ENCODE peak calls at places on chromosomes 11 and 22, in six cellular contexts. One of them, this sample, is unnamed.

GRCh38 chr22:23146842-23147205 is 1.5 kb downstream of the RAB36 start:
- DNase-seq in A549: no peak
- DNase-seq in testis: no peak
- DNase-seq in HepG2: no peak
- DNase-seq in lower lobe of right lung: no peak
- DNase-seq in kidney: no peak
- DNase-seq in this sample: no peak

GRCh38 chr22:20436309-20437252 is 1.0 kb downstream of the SCARF2 start:
- DNase-seq in A549: no peak
- DNase-seq in testis: no peak
- DNase-seq in lower lobe of right lung: peak; percentile 50
- DNase-seq in HepG2: no peak
- DNase-seq in kidney: peak; percentile 84
- DNase-seq in this sample: no peak

GRCh38 chr11:27672836-27673464 is 27.3 kb downstream of the BDNF start:
- DNase-seq in HepG2: no peak
- DNase-seq in A549: no peak
- DNase-seq in testis: no peak
- DNase-seq in kidney: no peak
- DNase-seq in lower lobe of right lung: no peak
- DNase-seq in this sample: no peak

GRCh38 chr11:64298966-64299846 is 952 bp upstream of the CATSPERZ start:
- DNase-seq in lower lobe of right lung: peak; percentile 70
- DNase-seq in kidney: peak; percentile 85
- DNase-seq in HepG2: no peak
- DNase-seq in A549: no peak
- DNase-seq in testis: peak; percentile 79
- DNase-seq in this sample: no peak

GRCh38 chr11:106998126-106998525 is 20.1 kb downstream of the GUCY1A2 start:
- DNase-seq in testis: no peak
- DNase-seq in HepG2: no peak
- DNase-seq in kidney: no peak
- DNase-seq in A549: no peak
- DNase-seq in lower lobe of right lung: no peak
- DNase-seq in this sample: no peak

GRCh38 chr11:8833568-8834275 is 77.3 kb upstream of the AKIP1 start:
- DNase-seq in lower lobe of right lung: no peak
- DNase-seq in HepG2: no peak
- DNase-seq in kidney: no peak
- DNase-seq in testis: no peak
- DNase-seq in A549: no peak
- DNase-seq in this sample: no peak

GRCh38 chr11:58928082-58928574 is 11.2 kb upstream of the GLYATL1 start:
- DNase-seq in lower lobe of right lung: no peak
- DNase-seq in testis: no peak
- DNase-seq in A549: no peak
- DNase-seq in HepG2: no peak
- DNase-seq in kidney: no peak
- DNase-seq in this sample: no peak

GRCh38 chr11:122642472-122642922 is 13.0 kb upstream of the UBASH3B start:
- DNase-seq in HepG2: peak; percentile 94
- DNase-seq in testis: no peak
- DNase-seq in A549: peak; percentile 82
- DNase-seq in kidney: no peak
- DNase-seq in lower lobe of right lung: no peak
- DNase-seq in this sample: no peak

GRCh38 chr11:23233075-23233474 is 372.8 kb upstream of the CCDC179 start:
- DNase-seq in kidney: no peak
- DNase-seq in testis: no peak
- DNase-seq in A549: no peak
- DNase-seq in HepG2: no peak
- DNase-seq in lower lobe of right lung: no peak
- DNase-seq in this sample: no peak

GRCh38 chr11:63914896-63915681 is 1.9 kb downstream of the RCOR2 start:
- DNase-seq in kidney: no peak
- DNase-seq in lower lobe of right lung: no peak
- DNase-seq in testis: no peak
- DNase-seq in HepG2: no peak
- DNase-seq in A549: no peak
- DNase-seq in this sample: no peak

GRCh38 chr11:65853249-65853979 is 4.6 kb downstream of the CFL1 start:
- DNase-seq in HepG2: no peak
- DNase-seq in testis: no peak
- DNase-seq in A549: no peak
- DNase-seq in lower lobe of right lung: no peak
- DNase-seq in kidney: no peak
- DNase-seq in this sample: no peak

GRCh38 chr11:65851083-65851579 is 6.8 kb downstream of the CFL1 start:
- DNase-seq in lower lobe of right lung: no peak
- DNase-seq in HepG2: no peak
- DNase-seq in A549: no peak
- DNase-seq in testis: no peak
- DNase-seq in kidney: no peak
- DNase-seq in this sample: no peak

GRCh38 chr11:65851811-65852507 is 6.0 kb downstream of the CFL1 start:
- DNase-seq in testis: no peak
- DNase-seq in HepG2: no peak
- DNase-seq in lower lobe of right lung: no peak
- DNase-seq in kidney: no peak
- DNase-seq in A549: no peak
- DNase-seq in this sample: no peak

GRCh38 chr11:65854161-65854592 is 3.8 kb downstream of the CFL1 start:
- DNase-seq in kidney: no peak
- DNase-seq in lower lobe of right lung: no peak
- DNase-seq in testis: no peak
- DNase-seq in A549: no peak
- DNase-seq in HepG2: peak; percentile 67
- DNase-seq in this sample: no peak

GRCh38 chr11:65852508-65853248 is 5.3 kb downstream of the CFL1 start:
- DNase-seq in A549: no peak
- DNase-seq in lower lobe of right lung: no peak
- DNase-seq in kidney: peak; percentile 80
- DNase-seq in testis: no peak
- DNase-seq in HepG2: no peak
- DNase-seq in this sample: no peak
- H3K27ac ChIP-seq in A549: no peak overlapping the region
- H3K27ac ChIP-seq in lower lobe of right lung: no peak overlapping the region
- H3K27ac ChIP-seq in kidney: no peak overlapping the region
- H3K27ac ChIP-seq in testis: no peak overlapping the region
- H3K27ac ChIP-seq in HepG2: no peak overlapping the region
- H3K27ac ChIP-seq in this sample: no peak overlapping the region

DNA sequence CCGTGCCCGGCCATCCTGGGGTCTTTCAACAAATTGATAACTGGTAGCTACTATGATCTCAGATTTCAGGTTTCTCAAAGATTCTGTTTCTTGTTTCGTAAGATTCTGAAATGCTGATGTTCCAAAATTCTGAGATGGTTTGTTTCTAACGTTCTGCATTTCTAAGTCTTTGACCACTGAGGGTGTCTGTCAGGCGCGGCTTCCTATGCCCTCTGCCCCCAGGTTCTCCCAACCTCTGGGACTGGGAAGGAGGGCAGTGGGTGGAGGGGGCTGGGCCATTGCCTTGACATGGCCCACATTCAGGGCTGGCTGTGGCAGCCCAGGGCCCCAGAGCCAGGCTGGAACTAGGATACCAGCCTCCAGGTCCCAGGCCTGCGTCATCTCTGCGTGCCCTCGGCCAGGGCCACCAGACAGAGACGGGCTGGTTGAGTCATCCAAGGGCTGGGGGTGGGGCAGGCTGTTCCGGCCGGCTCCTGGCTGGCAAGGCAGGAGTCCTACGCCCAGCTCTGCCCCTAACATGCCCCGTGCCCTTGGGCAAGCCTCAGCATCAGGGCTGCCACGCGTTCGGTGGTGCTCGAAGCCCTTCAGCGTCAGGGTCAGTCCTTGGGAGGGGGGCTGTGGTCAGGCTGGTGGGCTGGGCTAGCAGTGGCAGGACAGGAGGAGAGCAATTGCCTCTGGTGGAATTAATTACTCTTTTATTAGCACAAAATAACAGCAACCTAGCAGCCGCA is 5.2 kb downstream of the TMEM134 start:
- DNase-seq in testis: peak; percentile 34
- DNase-seq in HepG2: peak; percentile 52
- DNase-seq in A549: peak; percentile 91
- DNase-seq in lower lobe of right lung: peak; percentile 88
- DNase-seq in kidney: peak; percentile 95
- DNase-seq in this sample: no peak
- H3K4me3 ChIP-seq in testis: peak overlapping the region; percentile 66
- H3K4me3 ChIP-seq in HepG2: peak overlapping the region; percentile 80
- H3K4me3 ChIP-seq in A549: peak overlapping the region; percentile 73
- H3K4me3 ChIP-seq in lower lobe of right lung: peak overlapping the region; percentile 67
- H3K4me3 ChIP-seq in kidney: no peak overlapping the region
- H3K4me3 ChIP-seq in this sample: peak overlapping the region; percentile 49

DNA sequence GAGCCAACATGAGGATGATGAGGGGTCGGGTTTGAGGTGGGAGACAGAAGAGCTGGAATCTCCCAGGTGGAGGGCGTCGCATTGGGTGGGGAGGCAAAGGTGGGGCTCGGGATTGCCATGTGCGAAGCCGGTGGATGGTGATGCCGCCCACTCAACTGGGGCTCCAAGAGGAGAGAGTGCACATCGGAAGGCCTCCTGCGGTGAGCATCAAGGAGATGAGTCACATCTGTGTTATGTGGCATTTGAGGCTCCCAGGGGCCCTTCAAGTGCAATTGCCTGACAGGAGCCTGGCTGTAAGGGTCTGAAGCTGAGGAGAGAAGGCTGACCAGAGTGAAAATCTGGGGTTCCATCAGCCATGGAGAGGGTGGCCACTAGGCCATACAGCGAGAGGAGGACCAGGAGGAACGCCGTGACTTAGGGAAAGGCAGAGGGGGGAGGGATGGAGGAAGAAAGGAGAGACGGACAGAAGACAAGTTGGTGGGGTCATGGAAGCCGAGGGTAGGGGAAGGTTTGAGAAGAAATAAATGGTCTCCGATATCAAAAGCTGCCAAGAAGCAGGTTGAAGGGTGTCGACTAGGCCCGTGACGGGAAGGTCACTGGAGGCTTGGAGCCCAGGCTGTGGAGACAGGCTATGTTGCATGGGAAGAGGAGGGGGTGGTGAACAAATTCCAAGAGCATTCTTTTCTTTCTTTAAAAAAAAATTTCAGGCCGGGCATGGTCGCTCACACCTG is 21.3 kb downstream of the RASD2 start:
- DNase-seq in lower lobe of right lung: no peak
- DNase-seq in kidney: no peak
- DNase-seq in HepG2: no peak
- DNase-seq in testis: no peak
- DNase-seq in A549: peak; percentile 66
- DNase-seq in this sample: no peak
- H3K27ac ChIP-seq in lower lobe of right lung: no peak overlapping the region
- H3K27ac ChIP-seq in kidney: no peak overlapping the region
- H3K27ac ChIP-seq in HepG2: no peak overlapping the region
- H3K27ac ChIP-seq in testis: no peak overlapping the region
- H3K27ac ChIP-seq in A549: peak overlapping the region; percentile 90
- H3K27ac ChIP-seq in this sample: no peak overlapping the region

DNA sequence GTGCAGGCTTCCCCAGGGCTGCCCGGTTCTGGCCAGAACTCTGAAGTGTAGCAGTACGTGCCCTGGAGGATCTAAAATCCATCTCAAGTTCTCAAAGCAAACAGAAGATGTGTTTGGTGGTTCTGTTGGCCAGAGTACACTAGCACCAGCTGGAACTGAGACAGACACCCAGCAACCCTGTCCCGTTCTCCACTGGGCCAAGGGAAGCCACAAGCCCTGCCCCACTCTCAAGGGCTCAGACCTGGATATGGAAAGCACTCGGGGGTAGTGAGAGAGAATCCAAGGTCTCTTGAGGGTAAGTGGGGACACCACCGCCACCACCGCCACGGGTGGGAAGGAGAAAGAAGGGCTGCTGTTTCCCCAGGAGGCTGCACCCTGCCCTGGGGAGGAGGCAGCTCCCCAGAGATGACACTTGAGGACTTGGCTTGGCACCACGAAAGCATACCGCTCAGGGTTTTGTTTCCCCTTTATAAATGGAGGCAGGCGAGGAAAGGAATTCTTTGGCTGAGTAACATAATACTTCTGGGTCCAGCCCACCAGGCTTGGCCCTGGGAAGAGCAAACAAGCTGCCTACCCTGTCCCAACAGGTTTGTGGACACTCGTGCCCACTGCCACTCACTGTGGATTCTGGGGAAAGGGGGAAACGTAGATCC is 56.1 kb upstream of the POU2AF1 start:
- DNase-seq in lower lobe of right lung: no peak
- DNase-seq in HepG2: no peak
- DNase-seq in testis: no peak
- DNase-seq in kidney: no peak
- DNase-seq in A549: no peak
- DNase-seq in this sample: no peak
- H3K4me3 ChIP-seq in lower lobe of right lung: no peak overlapping the region
- H3K4me3 ChIP-seq in HepG2: peak overlapping the region; percentile 19
- H3K4me3 ChIP-seq in testis: no peak overlapping the region
- H3K4me3 ChIP-seq in kidney: no peak overlapping the region
- H3K4me3 ChIP-seq in A549: no peak overlapping the region
- H3K4me3 ChIP-seq in this sample: no peak overlapping the region

GRCh38 chr11:12812849-12813248 is 138.6 kb downstream of the TEAD1 start:
- DNase-seq in HepG2: no peak
- DNase-seq in kidney: no peak
- DNase-seq in lower lobe of right lung: no peak
- DNase-seq in A549: no peak
- DNase-seq in testis: peak; percentile 67
- DNase-seq in this sample: no peak

GRCh38 chr11:12815150-12815523 is 140.9 kb downstream of the TEAD1 start:
- DNase-seq in lower lobe of right lung: no peak
- DNase-seq in testis: no peak
- DNase-seq in HepG2: no peak
- DNase-seq in kidney: no peak
- DNase-seq in A549: no peak
- DNase-seq in this sample: no peak

GRCh38 chr11:12811861-12812260 is 137.6 kb downstream of the TEAD1 start:
- DNase-seq in kidney: no peak
- DNase-seq in lower lobe of right lung: no peak
- DNase-seq in testis: no peak
- DNase-seq in A549: no peak
- DNase-seq in HepG2: no peak
- DNase-seq in this sample: no peak

GRCh38 chr11:12815931-12816494 is 141.8 kb downstream of the TEAD1 start:
- DNase-seq in kidney: no peak
- DNase-seq in testis: no peak
- DNase-seq in HepG2: no peak
- DNase-seq in lower lobe of right lung: no peak
- DNase-seq in A549: no peak
- DNase-seq in this sample: no peak

GRCh38 chr11:12813371-12814225 is 139.4 kb downstream of the TEAD1 start:
- DNase-seq in lower lobe of right lung: no peak
- DNase-seq in testis: peak; percentile 63
- DNase-seq in A549: peak; percentile 61
- DNase-seq in HepG2: no peak
- DNase-seq in kidney: peak; percentile 73
- DNase-seq in this sample: no peak
- H3K27ac ChIP-seq in lower lobe of right lung: peak overlapping the region; percentile 63
- H3K27ac ChIP-seq in testis: peak overlapping the region; percentile 63
- H3K27ac ChIP-seq in A549: peak overlapping the region; percentile 74
- H3K27ac ChIP-seq in HepG2: peak overlapping the region; percentile 40
- H3K27ac ChIP-seq in kidney: no peak overlapping the region
- H3K27ac ChIP-seq in this sample: peak overlapping the region; percentile 80

DNA sequence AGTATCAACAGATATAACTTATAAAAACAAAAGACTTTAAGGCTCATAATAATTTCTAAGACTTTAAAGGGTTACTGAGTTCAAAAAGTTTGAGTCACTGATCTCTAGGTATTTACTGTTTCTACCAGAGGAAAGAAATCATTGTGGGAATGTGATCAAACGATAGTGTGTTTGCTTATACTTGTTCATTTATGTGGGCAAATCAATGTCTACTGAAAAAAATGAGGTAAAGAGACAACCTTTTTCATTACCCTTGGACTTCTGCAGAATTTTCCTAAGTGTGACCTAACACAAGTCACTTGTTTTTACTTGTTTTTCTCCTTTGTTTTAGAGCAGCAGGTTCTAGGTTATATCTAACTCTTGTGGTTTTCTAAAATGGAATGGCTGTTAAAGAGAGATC is 65.4 kb downstream of the PRR5L start:
- DNase-seq in lower lobe of right lung: no peak
- DNase-seq in HepG2: no peak
- DNase-seq in testis: no peak
- DNase-seq in A549: no peak
- DNase-seq in kidney: no peak
- DNase-seq in this sample: no peak
- H3K4me3 ChIP-seq in lower lobe of right lung: peak overlapping the region; percentile 11
- H3K4me3 ChIP-seq in HepG2: no peak overlapping the region
- H3K4me3 ChIP-seq in testis: no peak overlapping the region
- H3K4me3 ChIP-seq in A549: no peak overlapping the region
- H3K4me3 ChIP-seq in kidney: no peak overlapping the region
- H3K4me3 ChIP-seq in this sample: no peak overlapping the region